ENCODE peak calls at places on chromosomes 12 and 14, in four cellular contexts. T is transverse colon, J is breast epithelium, C is A673. O is an unnamed sample. For H3K9me3, the result is how much of the 10 kb centered on the place peaks cover.

GRCh38 chr14:31484754-31485153 is 3.1 kb downstream of the GPR33 start:
- DNase-seq in T (no peak), J (no peak), C (no peak), O (no peak)

GRCh38 chr14:101103321-101103901 is 199.9 kb upstream of the RTL1 start:
- DNase-seq in T (no peak), J (no peak), C (no peak), O (no peak)

GRCh38 chr12:77047341-77048202 is 17.8 kb downstream of the E2F7 start:
- DNase-seq in T (no peak), J (no peak), C (no peak), O (no peak)

GRCh38 chr12:127760996-127761395 is 506.0 kb upstream of the TMEM132C start:
- DNase-seq in T (no peak), J (no peak), C (no peak), O (no peak)

GRCh38 chr12:56029166-56029519 is 8.3 kb downstream of the IKZF4 start:
- DNase-seq in T (no peak), J (no peak), C (no peak), O (no peak)

GRCh38 chr12:80625901-80626300 is 81.5 kb upstream of the MYF6 start:
- DNase-seq in T (no peak), J (no peak), C (no peak), O (no peak)

GRCh38 chr14:67555518-67556090 is 22.5 kb downstream of the PLEKHH1 start:
- DNase-seq in T (no peak), J (no peak), C (no peak), O (no peak)

GRCh38 chr12:87509233-87509820 is 519.9 kb downstream of the C12orf50 start:
- DNase-seq in T (no peak), J (no peak), C (peak), O (no peak)

GRCh38 chr14:77026166-77026929 is 2.2 kb downstream of the IRF2BPL start:
- DNase-seq in T (no peak), J (no peak), C (peak), O (no peak)

GRCh38 chr12:85182699-85183098 is 97.3 kb upstream of the ALX1 start:
- DNase-seq in T (no peak), J (no peak), C (no peak), O (no peak)

GRCh38 chr14:32230181-32230580 is 27.1 kb upstream of the RNU6-8 start:
- DNase-seq in T (no peak), J (no peak), C (no peak), O (no peak)

GRCh38 chr12:43760396-43760795 is 1.6 kb downstream of the IRAK4 start:
- DNase-seq in T (no peak), J (no peak), C (no peak), O (no peak)

GRCh38 chr14:53956427-53957201 is at the start of gene BMP4:
- DNase-seq in T (peak), J (peak), C (peak), O (no peak)

GRCh38 chr14:100729982-100730381 is 3.3 kb downstream of the DLK1 start:
- DNase-seq in T (no peak), J (no peak), C (no peak), O (no peak)

GRCh38 chr12:115419145-115419646 is 735.2 kb upstream of the TBX3 start:
- DNase-seq in T (no peak), J (no peak), C (no peak), O (no peak)

GRCh38 chr14:88422919-88423318 is 37.5 kb downstream of the SPATA7 start:
- DNase-seq in T (no peak), J (no peak), C (no peak), O (no peak)

GRCh38 chr12:105567061-105567460 is 236.6 kb downstream of the C12orf75 start:
- DNase-seq in T (no peak), J (no peak), C (no peak), O (no peak)

GRCh38 chr12:86376052-86376451 is 119.9 kb upstream of the MGAT4C start:
- DNase-seq in T (no peak), J (no peak), C (peak), O (no peak)

GRCh38 chr14:101491841-101492240 is 69.5 kb upstream of the DIO3 start:
- DNase-seq in T (no peak), J (peak), C (no peak), O (no peak)

GRCh38 chr14:77882098-77882497 is 82.2 kb downstream of the ADCK1 start:
- DNase-seq in T (peak), J (no peak), C (peak), O (no peak)

GRCh38 chr12:52202361-52203078 is 10.7 kb upstream of the KRT80 start:
- DNase-seq in T (no peak), J (no peak), C (peak), O (no peak)

GRCh38 chr14:95250126-95250824 is 69.4 kb downstream of the CLMN start:
- DNase-seq in T (no peak), J (no peak), C (no peak), O (no peak)

GRCh38 chr12:13187399-13187798 is 9.1 kb upstream of the EMP1 start:
- DNase-seq in T (no peak), J (no peak), C (no peak), O (no peak)

GRCh38 chr12:46578190-46578982 is 205.8 kb upstream of the SLC38A2 start:
- DNase-seq in T (no peak), J (no peak), C (no peak), O (no peak)

GRCh38 chr12:91577586-91578539 is 395.2 kb upstream of the DCN start:
- DNase-seq in T (no peak), J (no peak), C (peak), O (no peak)

GRCh38 chr12:2773199-2773875 is 21.4 kb upstream of the FKBP4 start:
- DNase-seq in T (no peak), J (no peak), C (no peak), O (no peak)

GRCh38 chr14:79294506-79294905 is 916.8 kb downstream of the DIO2 start:
- DNase-seq in T (no peak), J (no peak), C (no peak), O (no peak)

GRCh38 chr12:50637870-50638481 is 125.9 kb upstream of the ATF1 start:
- DNase-seq in T (no peak), J (no peak), C (peak), O (no peak)

GRCh38 chr12:26571539-26571938 is 261.5 kb downstream of the ITPR2 start:
- DNase-seq in T (peak), J (no peak), C (no peak), O (no peak)

GRCh38 chr12:50257226-50258166 is 25.8 kb downstream of the LIMA1 start:
- DNase-seq in T (no peak), J (no peak), C (peak), O (no peak)

GRCh38 chr12:75714462-75715322 is 203.3 kb upstream of the KRR1 start:
- DNase-seq in T (no peak), J (no peak), C (peak), O (no peak)

GRCh38 chr12:113072136-113072535 is 15.6 kb downstream of the DTX1 start:
- DNase-seq in T (no peak), J (no peak), C (no peak), O (no peak)

DNA sequence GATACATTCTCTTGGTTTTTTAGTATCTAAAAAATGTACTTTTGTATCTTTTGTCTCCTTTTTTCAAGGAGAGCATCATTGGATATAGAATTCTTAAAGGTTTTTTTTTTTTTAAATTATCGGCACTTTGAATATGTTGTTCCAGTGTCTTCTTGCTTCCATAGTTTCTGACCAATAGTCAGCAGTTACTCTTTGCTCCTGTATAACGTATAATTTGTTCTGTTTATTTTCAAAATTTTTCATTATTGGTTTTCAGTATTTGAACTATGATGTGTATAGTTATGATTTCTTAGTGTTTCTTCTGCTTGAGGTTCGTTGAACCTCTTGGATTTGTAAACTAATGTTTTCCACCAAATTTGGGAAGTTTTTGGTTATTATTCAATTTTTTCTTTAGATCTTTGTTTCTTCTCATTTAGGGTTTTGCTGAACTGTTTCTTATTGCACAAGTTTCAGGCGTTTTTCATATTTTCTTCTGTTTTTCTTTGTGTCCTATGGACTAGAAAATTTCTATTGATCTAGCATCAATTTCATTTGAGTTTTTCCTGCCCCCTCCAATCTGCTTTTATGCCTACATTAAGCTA is 93.9 kb downstream of the PLBD1 start:
- DNase-seq in T (no peak), J (no peak), C (peak), O (no peak)
- H3K9me3 ChIP-seq in T (under half), J (under half), C (under half), O (under half)

GRCh38 chr12:39112064-39112463 is 206.7 kb upstream of the CPNE8 start:
- DNase-seq in T (no peak), J (no peak), C (no peak), O (no peak)
- H3K9me3 ChIP-seq in T (under half), J (under half), C (under half), O (under half)

GRCh38 chr14:104252256-104253215 is 114.1 kb downstream of the KIF26A start:
- DNase-seq in T (no peak), J (no peak), C (no peak), O (no peak)

GRCh38 chr14:104256025-104256424 is 117.6 kb downstream of the KIF26A start:
- DNase-seq in T (no peak), J (no peak), C (no peak), O (no peak)

GRCh38 chr14:104253223-104253822 is 114.9 kb downstream of the KIF26A start:
- DNase-seq in T (no peak), J (no peak), C (no peak), O (no peak)

GRCh38 chr14:104254735-104255400 is 116.5 kb downstream of the KIF26A start:
- DNase-seq in T (no peak), J (no peak), C (no peak), O (no peak)

DNA sequence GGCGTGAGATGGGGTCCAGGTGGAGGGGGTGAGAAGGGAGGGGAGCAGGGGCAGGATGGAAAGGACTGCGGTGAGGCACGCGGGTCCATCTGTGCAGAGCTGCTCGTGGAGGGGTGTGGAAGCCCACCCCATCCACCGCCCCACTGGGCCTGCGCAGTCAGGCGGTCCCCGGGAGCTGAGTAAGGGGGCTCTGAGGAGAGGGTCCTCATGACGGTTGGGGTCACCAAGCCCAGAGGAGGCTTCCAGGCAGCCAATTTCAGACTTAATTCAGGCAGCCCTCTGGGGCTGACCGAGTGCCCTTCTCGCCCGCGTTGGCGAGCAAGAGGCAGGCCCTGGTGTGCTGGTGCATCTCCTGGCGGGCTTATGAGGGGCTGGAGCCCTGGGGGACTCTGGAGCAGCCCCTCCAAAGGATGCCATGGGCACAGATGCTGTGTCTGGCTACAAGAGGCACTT is 115.5 kb downstream of the KIF26A start:
- DNase-seq in T (no peak), J (no peak), C (no peak), O (no peak)
- H3K9me3 ChIP-seq in T (under half), J (under half), C (under half), O (under half)

GRCh38 chr14:102949801-102950451 is 27.5 kb downstream of the AMN start:
- DNase-seq in T (no peak), J (peak), C (no peak), O (no peak)

GRCh38 chr14:102951799-102952198 is 29.3 kb downstream of the AMN start:
- DNase-seq in T (no peak), J (no peak), C (peak), O (no peak)

GRCh38 chr14:102952276-102952675 is 29.8 kb downstream of the AMN start:
- DNase-seq in T (no peak), J (no peak), C (no peak), O (no peak)

GRCh38 chr14:102949062-102949800 is 26.8 kb downstream of the AMN start:
- DNase-seq in T (peak), J (no peak), C (no peak), O (no peak)

GRCh38 chr14:102951034-102951433 is 28.6 kb downstream of the AMN start:
- DNase-seq in T (no peak), J (no peak), C (no peak), O (no peak)
- H3K9me3 ChIP-seq in T (under half), J (under half), C (under half), O (under half)

O was measured in T-helper 17 cell.